ENCODE peak calls at places on chromosomes 4 and X, in ten cellular contexts. N is activated B cell treated with CpG ODN at 0.5 μM for 24 hours; Z is left cardiac atrium; M is GM12878; P is activated CD4-positive, alpha-beta T cell treated with anti-CD3 and anti-CD28 coated beads for 36 hours; L is mucosa of descending colon; X is HepG2; W is activated T-cell treated with anti-CD3 and anti-CD28 coated beads, Interleukin-2, amount 50 U/mL, for 4 hours; Y is left lung; C is A549. K is an unnamed sample.

GRCh38 chr4:166482755-166483154 is 609.7 kb downstream of the TLL1 start:
- ATAC-seq in N (no peak), Z (no peak), M (no peak), P (no peak), L (peak; percentile 51), X (no peak), W (no peak), Y (no peak), C (no peak), K (no peak)

GRCh38 chr4:139278956-139279722 is 886 bp downstream of the MGARP start:
- ATAC-seq in N (peak; percentile 52), Z (peak; percentile 57), M (peak; percentile 30), P (peak; percentile 42), L (peak; percentile 27), X (no peak), W (peak; percentile 42), Y (peak; percentile 63), C (no peak), K (no peak)

GRCh38 chr4:71095141-71095939 is 101.9 kb downstream of the DCK start:
- ATAC-seq in N (no peak), Z (no peak), M (peak; percentile 48), P (peak; percentile 55), L (peak; percentile 97), X (no peak), W (peak; percentile 66), Y (no peak), C (no peak), K (no peak)

GRCh38 chr4:41575665-41576064 is 37.7 kb downstream of the LIMCH1 start:
- ATAC-seq in N (no peak), Z (no peak), M (no peak), P (no peak), L (no peak), X (no peak), W (no peak), Y (no peak), C (peak; percentile 70), K (no peak)

GRCh38 chrX:9231491-9231890 is 197.6 kb upstream of the FAM9B start:
- ATAC-seq in N (no peak), Z (no peak), M (no peak), P (peak; percentile 49), L (no peak), X (no peak), W (peak; percentile 66), Y (no peak), C (peak; percentile 76), K (no peak)

GRCh38 chr4:84967292-84967651 is 782 bp upstream of the WDFY3 start:
- ATAC-seq in N (no peak), Z (no peak), M (no peak), P (no peak), L (no peak), X (no peak), W (no peak), Y (peak; percentile 40), C (no peak), K (no peak)

GRCh38 chr4:103429283-103429682 is 231.1 kb upstream of the CENPE start:
- ATAC-seq in N (no peak), Z (no peak), M (peak; percentile 95), P (peak; percentile 84), L (no peak), X (peak; percentile 66), W (no peak), Y (no peak), C (no peak), K (no peak)

GRCh38 chr4:22667332-22667731 is 25.4 kb upstream of the GBA3 start:
- ATAC-seq in N (no peak), Z (peak; percentile 91), M (no peak), P (no peak), L (no peak), X (no peak), W (no peak), Y (peak; percentile 64), C (no peak), K (no peak)

GRCh38 chrX:106300656-106301055 is 132.6 kb downstream of the PWWP3B start:
- ATAC-seq in N (no peak), Z (no peak), M (no peak), P (no peak), L (no peak), X (no peak), W (no peak), Y (no peak), C (no peak), K (no peak)

GRCh38 chr4:122666527-122667245 is 45.8 kb upstream of the IL21 start:
- ATAC-seq in N (no peak), Z (no peak), M (no peak), P (peak; percentile 58), L (no peak), X (no peak), W (peak; percentile 67), Y (peak; percentile 70), C (peak; percentile 63), K (no peak)

GRCh38 chr4:14902337-14902736 is 99.9 kb upstream of the CPEB2 start:
- ATAC-seq in N (no peak), Z (no peak), M (no peak), P (no peak), L (no peak), X (no peak), W (no peak), Y (no peak), C (no peak), K (no peak)

GRCh38 chrX:48468247-48468671 is 1.8 kb downstream of the SLC38A5 start:
- ATAC-seq in N (peak; percentile 59), Z (peak; percentile 38), M (peak; percentile 85), P (peak; percentile 64), L (peak; percentile 75), X (no peak), W (peak; percentile 67), Y (peak; percentile 42), C (no peak), K (peak; percentile 65)

GRCh38 chrX:22032084-22032483 is at the start of gene PHEX:
- ATAC-seq in N (no peak), Z (no peak), M (peak; percentile 68), P (no peak), L (no peak), X (no peak), W (no peak), Y (no peak), C (no peak), K (no peak)

GRCh38 chrX:68808686-68809357 is 20.0 kb upstream of the EFNB1 start:
- ATAC-seq in N (no peak), Z (peak; percentile 88), M (peak; percentile 55), P (no peak), L (no peak), X (peak; percentile 79), W (no peak), Y (peak; percentile 81), C (peak; percentile 66), K (no peak)